ENCODE peak calls at places on chromosomes 5 and 9, in four cellular contexts. One of them, this sample, is unnamed.

GRCh38 chr5:91528831-91529230 is 145.7 kb upstream of the ARRDC3 start:
- DNase-seq in left cardiac atrium: no peak
- DNase-seq in LoVo: no peak
- DNase-seq in lung microvascular endothelial cell: no peak
- DNase-seq in this sample: no peak

GRCh38 chr9:37146372-37146771 is 26.0 kb downstream of the ZCCHC7 start:
- DNase-seq in left cardiac atrium: no peak
- DNase-seq in LoVo: no peak
- DNase-seq in lung microvascular endothelial cell: peak; percentile 13
- DNase-seq in this sample: peak; percentile 52

GRCh38 chr5:162806195-162806594 is 631.2 kb upstream of the CCNG1 start:
- DNase-seq in left cardiac atrium: no peak
- DNase-seq in LoVo: no peak
- DNase-seq in lung microvascular endothelial cell: no peak
- DNase-seq in this sample: no peak

GRCh38 chr5:157253547-157253946 is 12.4 kb upstream of the CYFIP2 start:
- DNase-seq in left cardiac atrium: no peak
- DNase-seq in LoVo: peak; percentile 62
- DNase-seq in lung microvascular endothelial cell: peak; percentile 54
- DNase-seq in this sample: peak; percentile 42

GRCh38 chr5:177507596-177508216 is 1.9 kb downstream of the DOK3 start:
- DNase-seq in left cardiac atrium: no peak
- DNase-seq in LoVo: no peak
- DNase-seq in lung microvascular endothelial cell: no peak
- DNase-seq in this sample: no peak

GRCh38 chr5:139880416-139881144 is 85.0 kb downstream of the PSD2 start:
- DNase-seq in left cardiac atrium: no peak
- DNase-seq in LoVo: no peak
- DNase-seq in lung microvascular endothelial cell: no peak
- DNase-seq in this sample: no peak

GRCh38 chr5:102759700-102760099 is 4.6 kb downstream of the PAM start:
- DNase-seq in left cardiac atrium: no peak
- DNase-seq in LoVo: no peak
- DNase-seq in lung microvascular endothelial cell: no peak
- DNase-seq in this sample: no peak

GRCh38 chr5:139394123-139394653 is 716 bp downstream of the PROB1 start:
- DNase-seq in left cardiac atrium: peak; percentile 77
- DNase-seq in LoVo: no peak
- DNase-seq in lung microvascular endothelial cell: peak; percentile 60
- DNase-seq in this sample: peak; percentile 62

GRCh38 chr9:126564128-126564527 is 49.6 kb upstream of the LMX1B start:
- DNase-seq in left cardiac atrium: no peak
- DNase-seq in LoVo: no peak
- DNase-seq in lung microvascular endothelial cell: no peak
- DNase-seq in this sample: no peak

GRCh38 chr5:73321757-73322452 is 126.7 kb downstream of the FOXD1 start:
- DNase-seq in left cardiac atrium: no peak
- DNase-seq in LoVo: peak; percentile 58
- DNase-seq in lung microvascular endothelial cell: no peak
- DNase-seq in this sample: no peak

GRCh38 chr5:142720561-142721275 is 34.8 kb upstream of the FGF1 start:
- DNase-seq in left cardiac atrium: peak; percentile 41
- DNase-seq in LoVo: no peak
- DNase-seq in lung microvascular endothelial cell: no peak
- DNase-seq in this sample: no peak

GRCh38 chr9:135521608-135522095 is 412 bp downstream of the LCN1 start:
- DNase-seq in left cardiac atrium: no peak
- DNase-seq in LoVo: no peak
- DNase-seq in lung microvascular endothelial cell: no peak
- DNase-seq in this sample: no peak

GRCh38 chr5:83049370-83049863 is 27.8 kb downstream of the TMEM167A start:
- DNase-seq in left cardiac atrium: no peak
- DNase-seq in LoVo: no peak
- DNase-seq in lung microvascular endothelial cell: no peak
- DNase-seq in this sample: no peak

GRCh38 chr9:111599948-111600343 is 499 bp upstream of the PTGR1 start:
- DNase-seq in left cardiac atrium: no peak
- DNase-seq in LoVo: no peak
- DNase-seq in lung microvascular endothelial cell: no peak
- DNase-seq in this sample: no peak

GRCh38 chr5:172491481-172491880 is 37.2 kb upstream of the SH3PXD2B start:
- DNase-seq in left cardiac atrium: no peak
- DNase-seq in LoVo: no peak
- DNase-seq in lung microvascular endothelial cell: no peak
- DNase-seq in this sample: no peak

GRCh38 chr9:33024126-33024965 is 727 bp upstream of the DNAJA1 start:
- DNase-seq in left cardiac atrium: no peak
- DNase-seq in LoVo: no peak
- DNase-seq in lung microvascular endothelial cell: peak; percentile 44
- DNase-seq in this sample: peak; percentile 35

GRCh38 chr9:114002986-114003740 is 74.9 kb downstream of the AMBP start:
- DNase-seq in left cardiac atrium: no peak
- DNase-seq in LoVo: no peak
- DNase-seq in lung microvascular endothelial cell: no peak
- DNase-seq in this sample: no peak

GRCh38 chr5:14204785-14205321 is 61.7 kb downstream of the TRIO start:
- DNase-seq in left cardiac atrium: peak; percentile 75
- DNase-seq in LoVo: peak; percentile 72
- DNase-seq in lung microvascular endothelial cell: peak; percentile 89
- DNase-seq in this sample: peak; percentile 65

GRCh38 chr5:116998024-116998423 is 423.4 kb upstream of the SEMA6A start:
- DNase-seq in left cardiac atrium: no peak
- DNase-seq in LoVo: no peak
- DNase-seq in lung microvascular endothelial cell: no peak
- DNase-seq in this sample: no peak

GRCh38 chr9:93122721-93123221 is 11.3 kb downstream of the NINJ1 start:
- DNase-seq in left cardiac atrium: no peak
- DNase-seq in LoVo: no peak
- DNase-seq in lung microvascular endothelial cell: no peak
- DNase-seq in this sample: no peak

GRCh38 chr5:138289296-138289695 is 14.9 kb upstream of the GFRA3 start:
- DNase-seq in left cardiac atrium: no peak
- DNase-seq in LoVo: no peak
- DNase-seq in lung microvascular endothelial cell: no peak
- DNase-seq in this sample: no peak

GRCh38 chr9:9942764-9943424 is 669.9 kb downstream of the PTPRD start:
- DNase-seq in left cardiac atrium: peak; percentile 33
- DNase-seq in LoVo: peak; percentile 49
- DNase-seq in lung microvascular endothelial cell: peak; percentile 73
- DNase-seq in this sample: peak; percentile 72

GRCh38 chr5:177320879-177321278 is 9.2 kb upstream of the MXD3 start:
- DNase-seq in left cardiac atrium: no peak
- DNase-seq in LoVo: no peak
- DNase-seq in lung microvascular endothelial cell: no peak
- DNase-seq in this sample: no peak

GRCh38 chr5:146026307-146027010 is 78.9 kb downstream of the PLAC8L1 start:
- DNase-seq in left cardiac atrium: no peak
- DNase-seq in LoVo: no peak
- DNase-seq in lung microvascular endothelial cell: no peak
- DNase-seq in this sample: no peak

GRCh38 chr9:76379494-76379893 is 14.7 kb downstream of the RFK start:
- DNase-seq in left cardiac atrium: no peak
- DNase-seq in LoVo: no peak
- DNase-seq in lung microvascular endothelial cell: no peak
- DNase-seq in this sample: no peak

GRCh38 chr9:107389617-107390071 is 99.9 kb downstream of the KLF4 start:
- DNase-seq in left cardiac atrium: peak; percentile 55
- DNase-seq in LoVo: peak; percentile 15
- DNase-seq in lung microvascular endothelial cell: no peak
- DNase-seq in this sample: no peak

GRCh38 chr9:123929177-123929869 is 603 bp downstream of the DENND1A start:
- DNase-seq in left cardiac atrium: no peak
- DNase-seq in LoVo: no peak
- DNase-seq in lung microvascular endothelial cell: no peak
- DNase-seq in this sample: no peak

GRCh38 chr9:113853333-113853732 is 22.8 kb upstream of the ZNF618 start:
- DNase-seq in left cardiac atrium: no peak
- DNase-seq in LoVo: no peak
- DNase-seq in lung microvascular endothelial cell: peak; percentile 37
- DNase-seq in this sample: no peak

This sample was measured in A673.